ENCODE peak calls at places on chromosome 21, in nine cellular contexts. O, X, H, N, K, V, A, Z and G are unnamed samples.

GRCh38 chr21:46560568-46561447 is 44.1 kb downstream of the S100B start:
- DNase-seq in A (no peak), Z (no peak), K (peak; percentile 18), H (no peak), V (no peak), X (no peak), N (no peak), O (no peak), G (no peak)

GRCh38 chr21:28253971-28254370 is 738.7 kb downstream of the LTN1 start:
- DNase-seq in V (no peak), A (no peak), N (no peak), Z (no peak), X (no peak), O (no peak), K (no peak), H (no peak), G (no peak)

GRCh38 chr21:14551741-14552140 is 5.6 kb upstream of the SAMSN1 start:
- DNase-seq in H (no peak), X (no peak), V (peak; percentile 60), A (no peak), K (no peak), N (no peak), Z (no peak), O (no peak), G (no peak)

GRCh38 chr21:39863111-39863510 is 4.1 kb upstream of the PCP4 start:
- DNase-seq in O (no peak), X (peak; percentile 56), H (no peak), A (no peak), Z (no peak), K (peak; percentile 63), N (no peak), V (peak; percentile 59), G (no peak)

GRCh38 chr21:17725339-17725738 is 93.8 kb downstream of the C21orf91 start:
- DNase-seq in V (peak; percentile 16), H (no peak), Z (no peak), O (no peak), A (no peak), N (no peak), X (no peak), K (no peak), G (no peak)

GRCh38 chr21:15003463-15004135 is 61.2 kb downstream of the NRIP1 start:
- DNase-seq in H (no peak), N (no peak), O (peak; percentile 46), X (no peak), A (no peak), Z (no peak), V (no peak), K (no peak), G (no peak)

GRCh38 chr21:41426656-41427311 is 745 bp downstream of the MX1 start:
- DNase-seq in X (no peak), A (no peak), V (no peak), N (no peak), K (no peak), H (peak; percentile 63), O (no peak), Z (no peak), G (no peak)

GRCh38 chr21:20617130-20617529 is 381.1 kb upstream of the NCAM2 start:
- DNase-seq in X (no peak), N (no peak), O (peak; percentile 0), H (no peak), Z (no peak), A (no peak), V (no peak), K (peak; percentile 27), G (no peak)

GRCh38 chr21:27326293-27326692 is 359.4 kb upstream of the ADAMTS5 start:
- DNase-seq in H (no peak), K (no peak), Z (no peak), V (peak; percentile 25), A (no peak), N (no peak), X (no peak), O (no peak), G (no peak)

GRCh38 chr21:29359718-29360117 is 61.0 kb downstream of the BACH1 start:
- DNase-seq in H (no peak), K (no peak), O (no peak), X (no peak), N (no peak), A (no peak), V (peak; percentile 63), Z (no peak), G (no peak)

GRCh38 chr21:29860346-29860745 is 79.5 kb downstream of the GRIK1 start:
- DNase-seq in V (no peak), X (no peak), K (no peak), O (no peak), H (no peak), A (no peak), Z (no peak), N (no peak), G (no peak)

GRCh38 chr21:25870084-25870483 is 135.3 kb downstream of the GABPA start:
- DNase-seq in K (no peak), Z (no peak), A (no peak), H (no peak), X (no peak), N (no peak), O (no peak), V (no peak), G (no peak)

GRCh38 chr21:40556442-40556968 is 290.5 kb downstream of the DSCAM start:
- DNase-seq in Z (no peak), N (no peak), H (no peak), O (no peak), X (no peak), V (no peak), K (no peak), A (no peak), G (no peak)

GRCh38 chr21:46424621-46425020 is 34.1 kb upstream of the DIP2A start:
- DNase-seq in A (no peak), X (no peak), V (no peak), O (no peak), Z (no peak), H (no peak), K (no peak), N (peak; percentile 18), G (peak; percentile 38)

DNA sequence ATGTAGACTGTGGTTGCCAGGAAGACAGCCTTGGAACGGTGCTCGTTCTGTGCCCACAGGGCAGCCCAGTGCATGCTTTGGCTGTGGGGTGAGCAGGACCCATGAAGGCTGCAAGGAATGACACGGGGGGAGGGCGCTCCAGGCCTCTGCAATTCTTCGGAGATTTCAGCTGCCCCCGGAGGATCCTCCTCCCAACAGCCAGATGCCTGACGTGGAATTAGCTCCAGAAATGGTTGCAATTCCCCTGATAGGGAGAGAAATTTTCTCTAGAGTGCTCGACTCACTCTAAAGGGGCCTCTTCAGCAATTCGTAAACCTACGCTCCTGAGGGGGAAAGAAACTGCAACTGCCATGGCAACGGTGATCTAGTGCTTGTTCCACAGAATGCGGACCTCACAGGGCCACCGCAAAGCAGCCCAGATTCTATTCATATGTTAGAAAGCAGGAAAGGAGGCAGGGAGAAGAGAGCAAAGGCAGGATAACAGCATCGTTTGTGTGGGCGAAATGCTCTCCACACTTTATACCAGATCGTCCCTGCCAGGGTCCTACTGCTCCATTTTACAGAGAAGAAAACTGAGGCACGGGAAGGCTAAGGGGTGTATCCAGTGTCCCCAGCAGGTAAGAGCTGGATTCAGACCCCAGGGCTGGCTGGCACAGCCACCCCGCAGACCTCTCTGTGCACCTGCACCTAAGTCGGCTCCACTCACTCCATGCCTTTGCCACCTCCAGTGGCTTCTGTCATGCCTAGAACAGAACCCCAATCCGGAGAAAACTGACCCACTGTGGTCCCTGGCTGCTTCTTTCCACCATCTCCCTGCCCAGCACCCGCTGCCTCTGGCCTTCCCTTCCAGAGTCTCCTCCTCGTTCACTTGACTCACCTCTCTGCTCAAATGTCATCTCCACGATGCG is 11.9 kb upstream of the PDE9A start:
- DNase-seq in H (peak; percentile 60), X (peak; percentile 6), A (no peak), V (no peak), O (no peak), K (no peak), N (no peak), Z (no peak), G (no peak)
- H3K4me3 ChIP-seq in H (no peak overlapping the region), X (no peak overlapping the region), A (no peak overlapping the region), V (no peak overlapping the region), O (peak overlapping the region; percentile 22), K (no peak overlapping the region), N (no peak overlapping the region), Z (no peak overlapping the region), G (no peak overlapping the region)

DNA sequence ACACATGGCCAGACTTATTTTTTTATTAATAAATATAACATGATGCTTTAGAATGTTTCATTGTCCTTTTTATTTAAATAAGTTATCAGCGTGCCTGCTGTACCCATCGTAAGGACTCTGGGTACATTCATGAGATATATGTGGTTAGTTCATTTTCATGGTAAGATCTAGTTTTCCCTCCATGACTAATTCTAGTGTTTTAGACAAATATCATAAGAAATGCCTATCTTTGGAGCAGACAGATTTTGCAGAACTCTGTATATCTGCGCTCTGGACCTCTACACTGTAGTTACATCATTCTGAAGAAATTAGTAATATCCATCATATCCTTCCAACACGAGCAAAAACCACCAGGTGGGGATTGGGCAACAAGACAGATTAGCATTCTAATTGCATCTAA is 499.2 kb downstream of the SETD4 start:
- DNase-seq in O (no peak), N (no peak), X (peak; percentile 36), V (no peak), H (no peak), A (no peak), Z (no peak), K (no peak), G (no peak)
- H3K4me1 ChIP-seq in O (no peaks in the 10 kb centered on the region), N (no peaks in the 10 kb centered on the region), X (peaks cover 21% of the 10 kb centered on the region), V (peaks cover 13% of the 10 kb centered on the region), H (no peaks in the 10 kb centered on the region), A (no peaks in the 10 kb centered on the region), Z (no peaks in the 10 kb centered on the region), K (peaks cover 9% of the 10 kb centered on the region), G (no peaks in the 10 kb centered on the region)

GRCh38 chr21:43811262-43812105 is 22.1 kb downstream of the RRP1 start:
- DNase-seq in N (no peak), Z (no peak), X (no peak), O (no peak), A (no peak), K (no peak), V (no peak), H (no peak), G (no peak)
- H3K27ac ChIP-seq in N (no peak overlapping the region), Z (no peak overlapping the region), X (no peak overlapping the region), O (no peak overlapping the region), A (no peak overlapping the region), K (no peak overlapping the region), V (no peak overlapping the region), H (peak overlapping the region; percentile 27), G (no peak overlapping the region)

DNA sequence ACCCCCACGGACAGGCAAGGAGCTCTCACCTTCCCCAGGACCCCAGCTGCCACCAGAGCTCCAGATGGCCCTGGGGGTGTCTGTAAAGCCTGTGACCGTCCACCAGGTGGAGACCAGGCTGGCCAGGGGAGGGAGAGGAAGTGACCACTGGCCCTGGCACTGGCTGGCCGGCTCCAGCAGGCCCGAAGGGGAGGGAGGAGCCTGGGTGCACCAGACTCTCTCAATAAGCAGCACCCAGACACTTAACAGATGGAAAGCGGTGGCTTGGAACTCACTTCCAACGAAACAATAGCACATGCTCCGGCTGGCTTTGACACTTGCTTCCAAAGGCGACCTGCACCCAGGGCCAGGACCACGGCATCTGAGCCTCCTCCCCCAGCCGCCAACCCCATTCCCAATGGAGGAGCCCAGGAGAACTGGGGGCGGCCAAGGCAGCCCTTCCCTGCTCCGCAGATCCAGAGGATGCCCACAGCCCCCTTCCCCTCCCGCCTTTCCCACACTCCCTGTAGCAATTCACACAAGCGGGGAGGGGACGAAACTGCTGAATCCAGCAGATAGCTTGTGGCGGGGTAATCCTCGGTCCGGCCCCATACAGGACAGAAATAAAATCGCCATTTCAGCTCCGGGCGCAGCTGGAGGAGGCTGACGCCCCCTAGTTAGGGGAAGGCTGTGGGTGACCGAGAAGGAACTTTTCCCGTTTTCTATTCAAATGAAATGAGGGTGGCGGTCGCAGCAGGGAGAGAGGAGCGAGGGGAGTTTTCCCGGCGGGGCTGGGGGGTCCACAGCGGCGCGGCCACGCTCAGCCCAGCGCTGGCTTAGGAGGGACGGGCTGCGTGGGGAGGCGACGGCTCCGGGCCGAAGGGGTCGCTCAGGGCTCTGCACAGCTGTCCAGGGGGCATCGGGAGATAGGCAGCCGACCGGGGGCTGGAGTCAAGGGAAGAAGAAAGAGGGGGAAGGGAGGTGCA is 612 bp upstream of the PDE9A start:
- DNase-seq in Z (peak; percentile 32), A (no peak), V (peak; percentile 41), K (peak; percentile 75), X (peak; percentile 27), N (no peak), H (peak; percentile 71), O (peak; percentile 69), G (peak; percentile 73)
- H3K4me3 ChIP-seq in Z (peak overlapping the region; percentile 65), A (no peak overlapping the region), V (no peak overlapping the region), K (peak overlapping the region; percentile 74), X (no peak overlapping the region), N (no peak overlapping the region), H (peak overlapping the region; percentile 45), O (peak overlapping the region; percentile 55), G (peak overlapping the region; percentile 58)